ENCODE peak calls at places on chromosomes 1 and 21, in four cellular contexts. One of them, this sample, is unnamed.

GRCh38 chr1:31593770-31594632 is 17.7 kb downstream of the TINAGL1 start:
- DNase-seq in foreskin fibroblast: no peak
- DNase-seq in kidney epithelial cell: no peak
- DNase-seq in fibroblast of pulmonary artery: peak
- DNase-seq in this sample: no peak

GRCh38 chr1:67945733-67946374 is 104.6 kb downstream of the DIRAS3 start:
- DNase-seq in kidney epithelial cell: no peak
- DNase-seq in fibroblast of pulmonary artery: no peak
- DNase-seq in foreskin fibroblast: no peak
- DNase-seq in this sample: no peak

GRCh38 chr1:41046347-41046775 is 24.8 kb upstream of the SLFNL1 start:
- DNase-seq in kidney epithelial cell: no peak
- DNase-seq in foreskin fibroblast: no peak
- DNase-seq in fibroblast of pulmonary artery: no peak
- DNase-seq in this sample: no peak

GRCh38 chr21:41620982-41621381 is 113.0 kb upstream of the TMPRSS2 start:
- DNase-seq in foreskin fibroblast: no peak
- DNase-seq in kidney epithelial cell: no peak
- DNase-seq in fibroblast of pulmonary artery: peak
- DNase-seq in this sample: no peak

GRCh38 chr1:2544093-2544874 is 11.9 kb upstream of the TNFRSF14 start:
- DNase-seq in fibroblast of pulmonary artery: no peak
- DNase-seq in kidney epithelial cell: no peak
- DNase-seq in foreskin fibroblast: no peak
- DNase-seq in this sample: no peak

GRCh38 chr1:200526709-200527612 is 93.6 kb downstream of the KIF14 start:
- DNase-seq in fibroblast of pulmonary artery: no peak
- DNase-seq in foreskin fibroblast: peak
- DNase-seq in kidney epithelial cell: no peak
- DNase-seq in this sample: no peak

GRCh38 chr1:234206651-234207284 is 166.5 kb upstream of the COA6 start:
- DNase-seq in fibroblast of pulmonary artery: peak
- DNase-seq in foreskin fibroblast: peak
- DNase-seq in kidney epithelial cell: peak
- DNase-seq in this sample: no peak

GRCh38 chr1:201543871-201544521 is 5.1 kb downstream of the NAV1 start:
- DNase-seq in kidney epithelial cell: no peak
- DNase-seq in foreskin fibroblast: no peak
- DNase-seq in fibroblast of pulmonary artery: no peak
- DNase-seq in this sample: no peak

GRCh38 chr1:81554108-81554507 is 246.6 kb upstream of the ADGRL2 start:
- DNase-seq in fibroblast of pulmonary artery: no peak
- DNase-seq in foreskin fibroblast: no peak
- DNase-seq in kidney epithelial cell: no peak
- DNase-seq in this sample: no peak

GRCh38 chr1:1899266-1899966 is 8.5 kb upstream of the GNB1 start:
- DNase-seq in foreskin fibroblast: no peak
- DNase-seq in kidney epithelial cell: no peak
- DNase-seq in fibroblast of pulmonary artery: no peak
- DNase-seq in this sample: no peak

GRCh38 chr1:174023438-174023837 is 1.3 kb upstream of the RC3H1 start:
- DNase-seq in kidney epithelial cell: peak
- DNase-seq in fibroblast of pulmonary artery: peak
- DNase-seq in foreskin fibroblast: no peak
- DNase-seq in this sample: peak

GRCh38 chr1:114341886-114342285 is 169.1 kb downstream of the TRIM33 start:
- DNase-seq in foreskin fibroblast: peak
- DNase-seq in fibroblast of pulmonary artery: no peak
- DNase-seq in kidney epithelial cell: peak
- DNase-seq in this sample: no peak

GRCh38 chr1:231200417-231201031 is 38.7 kb downstream of the TRIM67 start:
- DNase-seq in foreskin fibroblast: peak
- DNase-seq in fibroblast of pulmonary artery: peak
- DNase-seq in kidney epithelial cell: no peak
- DNase-seq in this sample: no peak

GRCh38 chr21:29077651-29078090 is 4.2 kb upstream of the CCT8 start:
- DNase-seq in fibroblast of pulmonary artery: peak
- DNase-seq in foreskin fibroblast: no peak
- DNase-seq in kidney epithelial cell: no peak
- DNase-seq in this sample: no peak

GRCh38 chr21:41369915-41370839 is 8.3 kb downstream of the MX2 start:
- DNase-seq in kidney epithelial cell: no peak
- DNase-seq in foreskin fibroblast: no peak
- DNase-seq in fibroblast of pulmonary artery: no peak
- DNase-seq in this sample: no peak

GRCh38 chr1:23581219-23581618 is 21.9 kb upstream of the ID3 start:
- DNase-seq in kidney epithelial cell: no peak
- DNase-seq in fibroblast of pulmonary artery: peak
- DNase-seq in foreskin fibroblast: peak
- DNase-seq in this sample: no peak

GRCh38 chr1:13451399-13451965 is 41.2 kb downstream of the PRAMEF20 start:
- DNase-seq in fibroblast of pulmonary artery: peak
- DNase-seq in kidney epithelial cell: no peak
- DNase-seq in foreskin fibroblast: no peak
- DNase-seq in this sample: no peak

GRCh38 chr1:39131940-39132339 is 72.6 kb upstream of the MACF1 start:
- DNase-seq in foreskin fibroblast: no peak
- DNase-seq in kidney epithelial cell: no peak
- DNase-seq in fibroblast of pulmonary artery: no peak
- DNase-seq in this sample: no peak

DNA sequence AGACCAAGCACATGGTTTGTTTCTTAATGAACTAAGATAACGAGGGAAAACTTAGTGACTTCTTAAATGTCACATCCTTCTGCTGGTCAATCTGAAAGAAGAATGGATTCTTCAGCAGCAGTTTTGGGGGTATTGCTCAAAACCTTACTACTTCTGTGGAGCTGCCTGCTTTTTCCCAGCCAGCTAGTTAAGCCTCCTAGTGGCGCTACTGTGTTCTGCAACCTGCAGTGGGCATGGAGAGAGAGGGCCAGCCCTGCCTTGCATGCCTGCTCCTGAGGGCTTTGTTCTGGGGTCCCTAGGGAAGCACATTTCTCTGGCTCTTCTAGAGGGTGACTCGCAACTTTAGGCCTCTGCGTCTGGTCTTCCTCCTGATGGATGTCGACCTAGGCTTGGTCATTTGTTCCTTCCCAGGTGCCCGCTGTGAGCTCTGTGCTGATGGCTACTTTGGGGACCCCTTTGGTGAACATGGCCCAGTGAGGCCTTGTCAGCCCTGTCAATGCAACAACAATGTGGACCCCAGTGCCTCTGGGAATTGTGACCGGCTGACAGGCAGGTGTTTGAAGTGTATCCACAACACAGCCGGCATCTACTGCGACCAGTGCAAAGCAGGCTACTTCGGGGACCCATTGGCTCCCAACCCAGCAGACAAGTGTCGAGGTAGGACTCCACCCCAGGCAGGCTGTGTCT is 42.0 kb downstream of the LAMC2 start:
- DNase-seq in kidney epithelial cell: no peak
- DNase-seq in foreskin fibroblast: no peak
- DNase-seq in fibroblast of pulmonary artery: peak
- DNase-seq in this sample: no peak
- TF ChIP-seq CTCF in kidney epithelial cell: peak
- TF ChIP-seq CTCF in foreskin fibroblast: peak
- TF ChIP-seq CTCF in fibroblast of pulmonary artery: peak
- TF ChIP-seq CTCF in this sample: peak

GRCh38 chr1:27597511-27598216 is 6.3 kb downstream of the AHDC1 start:
- DNase-seq in fibroblast of pulmonary artery: no peak
- DNase-seq in foreskin fibroblast: no peak
- DNase-seq in kidney epithelial cell: no peak
- DNase-seq in this sample: no peak
- H3K4me3 ChIP-seq in fibroblast of pulmonary artery: peak
- H3K4me3 ChIP-seq in foreskin fibroblast: peak
- H3K4me3 ChIP-seq in kidney epithelial cell: no peak
- H3K4me3 ChIP-seq in this sample: no peak

GRCh38 chr1:94560333-94560732 is 18.8 kb upstream of the F3 start:
- DNase-seq in foreskin fibroblast: no peak
- DNase-seq in fibroblast of pulmonary artery: no peak
- DNase-seq in kidney epithelial cell: no peak
- DNase-seq in this sample: no peak
- TF ChIP-seq CTCF in foreskin fibroblast: no peak
- TF ChIP-seq CTCF in fibroblast of pulmonary artery: no peak
- TF ChIP-seq CTCF in kidney epithelial cell: no peak
- TF ChIP-seq CTCF in this sample: no peak

GRCh38 chr1:171645553-171646336 is 6.7 kb downstream of the MYOC start:
- DNase-seq in foreskin fibroblast: peak
- DNase-seq in fibroblast of pulmonary artery: peak
- DNase-seq in kidney epithelial cell: no peak
- DNase-seq in this sample: no peak
- H3K4me3 ChIP-seq in foreskin fibroblast: no peak
- H3K4me3 ChIP-seq in fibroblast of pulmonary artery: no peak
- H3K4me3 ChIP-seq in kidney epithelial cell: no peak
- H3K4me3 ChIP-seq in this sample: no peak